ENCODE peak calls at places on chromosomes 7 and 10, in seven cellular contexts. S is AG09309, D is brain microvascular endothelial cell, N is endodermal cell, Y is left ventricle myocardium inferior, R is choroid plexus epithelial cell, A is cardiac fibroblast. L is an unnamed sample.

GRCh38 chr10:112361951-112362770 is 11.8 kb upstream of the ACSL5 start:
- DNase-seq in S (no peak), D (no peak), N (peak; percentile 61), Y (peak; percentile 53), R (peak; percentile 38), A (peak; percentile 55), L (no peak)

GRCh38 chr10:43206391-43207235 is 60.3 kb downstream of the RASGEF1A start:
- DNase-seq in S (no peak), D (no peak), N (peak; percentile 41), Y (peak; percentile 7), R (no peak), A (no peak), L (no peak)

GRCh38 chr7:105707381-105707780 is 126.1 kb upstream of the EFCAB10 start:
- DNase-seq in S (no peak), D (no peak), N (no peak), Y (no peak), R (peak; percentile 24), A (no peak), L (no peak)

GRCh38 chr7:1124164-1124563 is 35.8 kb downstream of the ZFAND2A start:
- DNase-seq in S (no peak), D (no peak), N (peak; percentile 48), Y (no peak), R (no peak), A (no peak), L (no peak)

GRCh38 chr7:66930341-66930740 is 9.3 kb downstream of the TMEM248 start:
- DNase-seq in S (no peak), D (peak; percentile 36), N (peak; percentile 87), Y (no peak), R (peak; percentile 55), A (peak; percentile 9), L (no peak)

GRCh38 chr7:55127135-55127551 is 108.3 kb downstream of the EGFR start:
- DNase-seq in S (no peak), D (no peak), N (no peak), Y (no peak), R (no peak), A (no peak), L (no peak)

GRCh38 chr10:72416661-72417060 is 61.9 kb upstream of the DNAJB12 start:
- DNase-seq in S (no peak), D (no peak), N (no peak), Y (no peak), R (no peak), A (no peak), L (no peak)

GRCh38 chr7:143410523-143411004 is 1.9 kb upstream of the EPHA1 start:
- DNase-seq in S (no peak), D (no peak), N (peak; percentile 85), Y (no peak), R (no peak), A (peak; percentile 74), L (no peak)

GRCh38 chr10:20596911-20597310 is 300.2 kb downstream of the NEBL start:
- DNase-seq in S (no peak), D (peak; percentile 76), N (no peak), Y (no peak), R (peak; percentile 60), A (peak; percentile 48), L (peak; percentile 39)

GRCh38 chr10:71754562-71754961 is 18.8 kb downstream of the VSIR start:
- DNase-seq in S (no peak), D (no peak), N (no peak), Y (no peak), R (no peak), A (no peak), L (no peak)

GRCh38 chr7:15720849-15721471 is 34.5 kb upstream of the MEOX2 start:
- DNase-seq in S (peak; percentile 20), D (peak; percentile 77), N (peak; percentile 68), Y (no peak), R (peak; percentile 83), A (peak; percentile 87), L (no peak)

DNA sequence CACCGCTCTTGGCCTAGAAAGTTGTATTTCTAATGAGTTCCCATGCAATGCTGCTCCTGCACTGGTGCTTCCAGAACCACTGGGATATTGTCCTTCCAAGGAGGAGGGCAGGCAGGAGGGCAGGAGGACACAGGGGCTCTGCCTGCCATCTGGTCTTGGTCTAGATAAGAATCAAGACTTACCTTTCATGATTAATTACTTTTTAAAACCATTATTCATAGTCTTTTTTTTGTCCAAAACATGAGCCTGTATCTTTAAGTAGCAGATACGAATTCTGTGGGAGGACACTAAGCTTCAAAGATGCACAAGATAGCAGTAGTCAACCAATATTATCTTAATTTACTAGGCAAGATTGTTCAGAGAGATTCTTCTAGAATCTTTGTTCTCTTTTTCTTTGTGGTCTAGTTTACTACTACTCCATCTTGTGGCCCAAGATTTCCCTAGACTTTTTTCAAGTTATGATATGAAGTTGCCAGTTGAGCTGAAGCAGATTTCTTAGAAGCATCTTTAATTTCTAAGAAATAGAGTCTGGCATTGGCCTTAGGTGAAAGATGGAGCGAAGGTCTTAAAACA is 57.6 kb downstream of the RBM33 start:
- DNase-seq in S (no peak), D (no peak), N (no peak), Y (no peak), R (peak; percentile 32), A (peak; percentile 13), L (no peak)
- TF ChIP-seq CTCF in S (no peak), D (no peak), N (no peak), Y (no peak), R (no peak), A (peak; percentile 5), L (no peak)

DNA sequence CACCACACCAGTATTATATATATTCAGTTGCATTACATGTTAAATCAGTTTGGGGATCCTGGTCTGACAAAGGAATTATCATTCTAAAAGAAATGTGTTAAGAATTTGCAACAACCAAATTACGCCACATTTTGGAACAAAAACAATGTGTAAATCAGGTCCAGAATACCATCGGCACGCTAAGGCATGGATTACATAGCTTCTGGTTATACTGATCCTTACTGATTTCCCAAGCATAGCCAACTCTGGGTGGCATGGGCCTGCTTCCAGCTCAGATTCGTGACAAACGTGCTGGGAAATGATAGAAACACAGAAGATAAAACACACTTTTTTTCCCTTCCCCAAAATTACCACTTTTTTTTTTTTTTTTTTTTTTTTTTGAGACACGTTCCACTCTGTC is 660.0 kb downstream of the SORCS1 start:
- DNase-seq in S (no peak), D (no peak), N (no peak), Y (no peak), R (no peak), A (no peak), L (no peak)
- H3K4me3 ChIP-seq in S (no peak overlapping the region), D (no peak overlapping the region), N (no peak overlapping the region), Y (no peak overlapping the region), R (no peak overlapping the region), A (no peak overlapping the region), L (no peak overlapping the region)

GRCh38 chr10:131981429-131982184 is at the start of gene BNIP3:
- DNase-seq in S (peak; percentile 63), D (peak; percentile 74), N (peak; percentile 97), Y (peak; percentile 96), R (peak; percentile 95), A (peak; percentile 91), L (peak; percentile 45)
- TF ChIP-seq CTCF in S (no peak), D (peak; percentile 11), N (peak; percentile 56), Y (no peak), R (peak; percentile 32), A (no peak), L (no peak)

DNA sequence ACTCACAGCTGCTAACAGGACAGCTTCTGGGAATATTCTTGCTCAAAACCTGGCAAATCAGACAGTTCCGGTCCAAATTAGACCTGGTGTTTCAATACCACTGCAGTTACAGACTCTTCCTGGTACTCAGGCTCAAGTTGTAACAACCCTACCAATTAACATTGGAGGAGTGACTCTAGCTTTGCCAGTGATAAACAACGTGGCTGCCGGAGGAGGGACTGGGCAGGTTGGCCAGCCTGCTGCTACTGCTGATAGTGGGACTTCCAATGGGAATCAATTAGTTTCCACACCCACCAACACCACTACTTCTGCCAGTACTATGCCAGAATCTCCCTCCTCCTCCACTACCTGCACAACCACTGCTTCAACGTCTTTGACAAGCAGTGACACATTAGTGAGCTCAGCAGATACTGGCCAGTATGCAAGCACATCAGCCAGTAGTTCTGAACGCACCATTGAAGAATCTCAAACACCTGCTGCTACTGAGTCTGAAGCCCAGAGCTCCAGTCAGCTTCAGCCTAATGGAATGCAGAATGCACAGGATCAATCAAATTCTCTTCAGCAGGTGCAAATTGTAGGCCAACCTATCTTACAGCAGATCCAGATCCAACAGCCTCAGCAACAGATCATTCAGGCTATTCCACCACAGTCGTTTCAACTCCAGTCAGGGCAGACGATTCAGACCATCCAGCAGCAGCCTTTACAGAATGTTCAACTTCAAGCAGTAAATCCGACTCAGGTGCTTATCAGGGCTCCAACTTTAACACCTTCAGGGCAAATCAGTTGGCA is 2.1 kb downstream of the SP4 start:
- DNase-seq in S (no peak), D (no peak), N (no peak), Y (no peak), R (no peak), A (no peak), L (no peak)
- H3K4me3 ChIP-seq in S (no peak overlapping the region), D (no peak overlapping the region), N (peak overlapping the region; percentile 74), Y (peak overlapping the region; percentile 39), R (no peak overlapping the region), A (no peak overlapping the region), L (no peak overlapping the region)

L was measured in retinal pigment epithelial cell.